ENCODE peak calls at places on chromosome 1, in ten cellular contexts. L is LHCN-M2; M is RWPE1; A is kidney tubule cell; X is heart right ventricle; S is astrocyte of the cerebellum; N is stimulated activated effector memory CD8-positive, alpha-beta T cell treated with anti-CD3 and anti-CD28 coated beads, Interleukin-12 subunit alpha, Interleukin-12 subunit beta, amount 100 ng/mL, for 72 hours; I is nephron progenitor cell; Y is activated T-cell treated with anti-CD3 and anti-CD28 coated beads for 1 hour; F is GM10248. B is an unnamed sample.

GRCh38 chr1:247007511-247008405 is at the start of gene ZNF695:
- DNase-seq in L (peak; percentile 95), M (peak; percentile 99), A (peak; percentile 99), X (peak; percentile 89), S (peak; percentile 89), N (peak; percentile 6), I (peak; percentile 91), Y (peak; percentile 4), F (peak; percentile 96), B (peak; percentile 54)

GRCh38 chr1:40059292-40059959 is 18.9 kb downstream of the CAP1 start:
- DNase-seq in L (peak; percentile 31), M (peak; percentile 33), A (peak; percentile 69), X (no peak), S (no peak), N (no peak), I (no peak), Y (no peak), F (no peak), B (no peak)

GRCh38 chr1:176736015-176736414 is 273.0 kb downstream of the PAPPA2 start:
- DNase-seq in L (no peak), M (no peak), A (no peak), X (no peak), S (no peak), N (no peak), I (no peak), Y (no peak), F (no peak), B (no peak)

GRCh38 chr1:183070923-183071618 is 47.9 kb downstream of the LAMC1 start:
- DNase-seq in L (peak; percentile 94), M (no peak), A (peak; percentile 81), X (no peak), S (peak; percentile 81), N (no peak), I (no peak), Y (no peak), F (peak; percentile 64), B (no peak)

GRCh38 chr1:79791488-79792211 is 785.1 kb upstream of the ADGRL4 start:
- DNase-seq in L (no peak), M (no peak), A (no peak), X (no peak), S (no peak), N (no peak), I (no peak), Y (no peak), F (no peak), B (no peak)

GRCh38 chr1:14583788-14584187 is 14.7 kb upstream of the KAZN start:
- DNase-seq in L (no peak), M (no peak), A (no peak), X (no peak), S (no peak), N (no peak), I (no peak), Y (no peak), F (no peak), B (no peak)

GRCh38 chr1:238439483-238439882 is 548.8 kb upstream of the ZP4 start:
- DNase-seq in L (no peak), M (no peak), A (no peak), X (no peak), S (no peak), N (no peak), I (no peak), Y (no peak), F (no peak), B (no peak)

GRCh38 chr1:244448279-244449036 is 3.3 kb downstream of the ADSS2 start:
- DNase-seq in L (no peak), M (no peak), A (no peak), X (no peak), S (no peak), N (no peak), I (no peak), Y (no peak), F (no peak), B (no peak)

GRCh38 chr1:54679055-54679643 is 36.5 kb upstream of the TTC4 start:
- DNase-seq in L (no peak), M (no peak), A (no peak), X (no peak), S (no peak), N (no peak), I (no peak), Y (no peak), F (no peak), B (no peak)

GRCh38 chr1:204565617-204566582 is 49.7 kb downstream of the MDM4 start:
- DNase-seq in L (peak; percentile 70), M (peak; percentile 95), A (peak; percentile 74), X (peak; percentile 41), S (peak; percentile 45), N (peak; percentile 29), I (peak; percentile 55), Y (peak; percentile 23), F (peak; percentile 80), B (peak; percentile 55)

GRCh38 chr1:33256701-33257387 is 552 bp downstream of the ZNF362 start:
- DNase-seq in L (peak; percentile 74), M (peak; percentile 73), A (peak; percentile 73), X (peak; percentile 53), S (peak; percentile 36), N (peak; percentile 15), I (peak; percentile 49), Y (peak; percentile 34), F (peak; percentile 38), B (no peak)

GRCh38 chr1:172770081-172770480 is 111.2 kb downstream of the FASLG start:
- DNase-seq in L (no peak), M (no peak), A (no peak), X (no peak), S (no peak), N (no peak), I (no peak), Y (no peak), F (no peak), B (no peak)

GRCh38 chr1:56387071-56387747 is 192.2 kb downstream of the PLPP3 start:
- DNase-seq in L (no peak), M (no peak), A (peak; percentile 38), X (no peak), S (peak; percentile 60), N (no peak), I (no peak), Y (no peak), F (no peak), B (no peak)

GRCh38 chr1:30663596-30664091 is 59.7 kb downstream of the MATN1 start:
- DNase-seq in L (no peak), M (no peak), A (no peak), X (no peak), S (no peak), N (no peak), I (no peak), Y (no peak), F (no peak), B (no peak)

GRCh38 chr1:65059930-65060538 is 88.0 kb upstream of the AK4 start:
- DNase-seq in L (peak; percentile 41), M (peak; percentile 49), A (peak; percentile 32), X (no peak), S (no peak), N (no peak), I (no peak), Y (no peak), F (no peak), B (no peak)

GRCh38 chr1:230896719-230897118 is 28.4 kb upstream of the C1orf198 start:
- DNase-seq in L (peak; percentile 7), M (no peak), A (no peak), X (no peak), S (no peak), N (no peak), I (no peak), Y (no peak), F (no peak), B (no peak)

GRCh38 chr1:16090076-16090826 is 16.8 kb upstream of the FAM131C start:
- DNase-seq in L (no peak), M (no peak), A (no peak), X (no peak), S (no peak), N (no peak), I (no peak), Y (no peak), F (no peak), B (no peak)

GRCh38 chr1:234601217-234602017 is 8.6 kb downstream of the IRF2BP2 start:
- DNase-seq in L (peak; percentile 45), M (no peak), A (peak; percentile 35), X (no peak), S (no peak), N (no peak), I (no peak), Y (no peak), F (no peak), B (no peak)

GRCh38 chr1:40057310-40058030 is 16.9 kb downstream of the CAP1 start:
- DNase-seq in L (no peak), M (no peak), A (no peak), X (no peak), S (no peak), N (no peak), I (no peak), Y (no peak), F (no peak), B (no peak)

GRCh38 chr1:234602334-234603220 is 7.4 kb downstream of the IRF2BP2 start:
- DNase-seq in L (peak; percentile 96), M (peak; percentile 77), A (peak; percentile 97), X (peak; percentile 56), S (peak; percentile 83), N (no peak), I (no peak), Y (no peak), F (peak; percentile 34), B (no peak)

GRCh38 chr1:107787299-107787698 is 177.7 kb downstream of the VAV3 start:
- DNase-seq in L (peak; percentile 13), M (no peak), A (no peak), X (no peak), S (no peak), N (no peak), I (no peak), Y (no peak), F (no peak), B (no peak)

GRCh38 chr1:29100487-29100886 is 23.2 kb downstream of the TMEM200B start:
- DNase-seq in L (no peak), M (no peak), A (no peak), X (no peak), S (no peak), N (no peak), I (no peak), Y (no peak), F (no peak), B (no peak)

GRCh38 chr1:201026746-201027145 is 3.2 kb upstream of the KIF21B start:
- DNase-seq in L (no peak), M (no peak), A (no peak), X (no peak), S (no peak), N (no peak), I (no peak), Y (no peak), F (no peak), B (no peak)

GRCh38 chr1:67489643-67490042 is 59.4 kb upstream of the SERBP1 start:
- DNase-seq in L (no peak), M (peak; percentile 53), A (peak; percentile 25), X (peak; percentile 11), S (no peak), N (no peak), I (no peak), Y (no peak), F (peak; percentile 49), B (no peak)

GRCh38 chr1:42282024-42282579 is 52.9 kb downstream of the FOXJ3 start:
- DNase-seq in L (peak; percentile 30), M (no peak), A (peak; percentile 28), X (no peak), S (no peak), N (no peak), I (no peak), Y (no peak), F (no peak), B (no peak)

GRCh38 chr1:211501671-211502413 is 9.9 kb upstream of the RD3 start:
- DNase-seq in L (no peak), M (no peak), A (no peak), X (no peak), S (no peak), N (no peak), I (no peak), Y (no peak), F (no peak), B (no peak)

GRCh38 chr1:21251773-21252471 is 38.3 kb downstream of the ECE1 start:
- DNase-seq in L (peak; percentile 95), M (peak; percentile 92), A (peak; percentile 95), X (peak; percentile 60), S (peak; percentile 90), N (no peak), I (no peak), Y (no peak), F (no peak), B (no peak)

GRCh38 chr1:178057863-178058576 is 35.9 kb upstream of the RASAL2 start:
- DNase-seq in L (peak; percentile 95), M (no peak), A (peak; percentile 64), X (peak; percentile 77), S (no peak), N (no peak), I (no peak), Y (no peak), F (no peak), B (no peak)

B was measured in memory B cell.